ENCODE peak calls at places on chromosomes 3 and 15, in four cellular contexts. X, N, T and J are unnamed samples.

GRCh38 chr3:45939341-45939771 is 3.9 kb upstream of the CXCR6 start:
- DNase-seq in X (no peak), N (no peak), T (no peak), J (no peak)

GRCh38 chr3:42025388-42026138 is 63.7 kb upstream of the ULK4 start:
- DNase-seq in T (peak), N (no peak), X (no peak), J (peak)

GRCh38 chr3:86793786-86794185 is 197.2 kb downstream of the VGLL3 start:
- DNase-seq in T (no peak), N (peak), X (no peak), J (no peak)

GRCh38 chr3:16423298-16423697 is 90.2 kb downstream of the RFTN1 start:
- DNase-seq in T (no peak), N (no peak), X (no peak), J (no peak)

GRCh38 chr3:141913150-141913811 is 36.8 kb downstream of the ATP1B3 start:
- DNase-seq in N (no peak), X (peak), T (peak), J (peak)

GRCh38 chr3:79297242-79297641 is 470.6 kb downstream of the ROBO1 start:
- DNase-seq in T (no peak), N (no peak), X (no peak), J (no peak)

GRCh38 chr15:82919231-82919886 is 33.2 kb downstream of the HOMER2 start:
- DNase-seq in T (no peak), N (no peak), X (no peak), J (no peak)

GRCh38 chr3:156388469-156389150 is 166.3 kb downstream of the SSR3 start:
- DNase-seq in N (no peak), X (no peak), T (no peak), J (no peak)

GRCh38 chr3:81920805-81921204 is 159.4 kb upstream of the GBE1 start:
- DNase-seq in X (no peak), T (no peak), N (no peak), J (peak)

GRCh38 chr3:71838406-71838805 is 53.5 kb upstream of the PROK2 start:
- DNase-seq in T (no peak), N (no peak), X (no peak), J (no peak)

GRCh38 chr3:160174621-160175020 is 50.6 kb upstream of the C3orf80 start:
- DNase-seq in N (no peak), X (no peak), T (no peak), J (no peak)

GRCh38 chr15:34252545-34252944 is 27.7 kb downstream of the EMC4 start:
- DNase-seq in T (peak), N (no peak), X (no peak), J (no peak)

GRCh38 chr3:148991219-148992026 is at the start of gene GYG1:
- DNase-seq in N (peak), T (peak), X (no peak), J (peak)

GRCh38 chr3:105731686-105732085 is 137.1 kb downstream of the CBLB start:
- DNase-seq in X (no peak), N (no peak), T (no peak), J (no peak)

GRCh38 chr3:27939940-27940339 is 217.8 kb upstream of the EOMES start:
- DNase-seq in X (no peak), T (no peak), N (peak), J (no peak)
- TF ChIP-seq NRF1 in X (no peak), T (no peak), N (no peak), J (no peak)

GRCh38 chr3:169774186-169774585 is 990 bp downstream of the MYNN start:
- DNase-seq in X (no peak), N (no peak), T (no peak), J (no peak)

GRCh38 chr3:169772530-169772950 is 656 bp upstream of the MYNN start:
- DNase-seq in X (peak), T (peak), N (no peak), J (peak)

GRCh38 chr3:169771651-169772529 is 1.3 kb upstream of the MYNN start:
- DNase-seq in T (peak), N (no peak), X (peak), J (peak)

GRCh38 chr3:169769287-169770181 is at the start of gene ACTRT3:
- DNase-seq in X (no peak), N (no peak), T (no peak), J (peak)

GRCh38 chr3:169772951-169773816 is at the start of gene MYNN:
- DNase-seq in N (peak), T (peak), X (peak), J (peak)
- H2AFZ ChIP-seq in N (peak), T (peak), X (peak), J (peak)

GRCh38 chr3:192194081-192194480 is 533.3 kb downstream of the FGF12 start:
- DNase-seq in N (no peak), X (no peak), T (no peak), J (no peak)

GRCh38 chr3:192186508-192186907 is 540.8 kb downstream of the FGF12 start:
- DNase-seq in N (no peak), T (no peak), X (no peak), J (no peak)

GRCh38 chr3:192187485-192188051 is 539.8 kb downstream of the FGF12 start:
- DNase-seq in X (no peak), N (no peak), T (no peak), J (no peak)

GRCh38 chr3:192183109-192183508 is 544.2 kb downstream of the FGF12 start:
- DNase-seq in X (no peak), T (no peak), N (no peak), J (no peak)

DNA sequence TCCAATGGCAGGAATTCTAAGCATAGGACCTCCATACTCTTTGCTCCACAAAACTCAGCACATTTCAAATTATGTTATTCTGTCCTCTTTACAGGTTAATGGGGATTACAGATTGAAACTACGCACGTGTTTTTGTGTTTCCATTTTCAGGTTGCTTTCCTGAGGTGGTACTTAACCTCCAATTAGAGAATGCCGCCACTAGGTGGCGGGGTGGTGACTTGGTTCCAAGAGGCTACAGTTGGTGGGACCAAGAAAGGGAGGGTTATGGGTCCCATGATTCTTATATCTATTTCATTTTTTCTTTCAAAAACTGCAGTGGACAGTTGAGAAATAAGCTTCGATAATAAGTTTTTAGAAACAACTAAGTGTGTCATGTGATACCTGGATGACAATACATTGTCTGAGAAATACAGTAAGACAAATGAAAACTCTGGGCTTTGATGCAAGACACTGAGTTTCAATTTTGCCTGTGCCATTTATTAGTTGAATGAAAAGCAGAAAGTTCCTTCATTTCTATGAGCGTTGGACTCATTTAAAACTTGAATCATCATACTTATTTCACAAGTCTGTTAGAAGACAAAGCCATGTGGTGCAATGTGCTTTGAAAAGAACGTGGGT is 539.0 kb downstream of the FGF12 start:
- DNase-seq in X (no peak), N (peak), T (peak), J (peak)
- TF ChIP-seq NRF1 in X (no peak), N (no peak), T (no peak), J (no peak)

GRCh38 chr3:102177075-102177755 is 257.6 kb upstream of the ZPLD1 start:
- DNase-seq in T (no peak), X (no peak), N (no peak), J (no peak)

GRCh38 chr3:102180291-102180931 is 254.4 kb upstream of the ZPLD1 start:
- DNase-seq in N (no peak), X (no peak), T (no peak), J (peak)

GRCh38 chr3:102181202-102181920 is 253.5 kb upstream of the ZPLD1 start:
- DNase-seq in T (no peak), X (no peak), N (no peak), J (no peak)

GRCh38 chr3:102178817-102179216 is 256.0 kb upstream of the ZPLD1 start:
- DNase-seq in T (no peak), N (no peak), X (no peak), J (no peak)

DNA sequence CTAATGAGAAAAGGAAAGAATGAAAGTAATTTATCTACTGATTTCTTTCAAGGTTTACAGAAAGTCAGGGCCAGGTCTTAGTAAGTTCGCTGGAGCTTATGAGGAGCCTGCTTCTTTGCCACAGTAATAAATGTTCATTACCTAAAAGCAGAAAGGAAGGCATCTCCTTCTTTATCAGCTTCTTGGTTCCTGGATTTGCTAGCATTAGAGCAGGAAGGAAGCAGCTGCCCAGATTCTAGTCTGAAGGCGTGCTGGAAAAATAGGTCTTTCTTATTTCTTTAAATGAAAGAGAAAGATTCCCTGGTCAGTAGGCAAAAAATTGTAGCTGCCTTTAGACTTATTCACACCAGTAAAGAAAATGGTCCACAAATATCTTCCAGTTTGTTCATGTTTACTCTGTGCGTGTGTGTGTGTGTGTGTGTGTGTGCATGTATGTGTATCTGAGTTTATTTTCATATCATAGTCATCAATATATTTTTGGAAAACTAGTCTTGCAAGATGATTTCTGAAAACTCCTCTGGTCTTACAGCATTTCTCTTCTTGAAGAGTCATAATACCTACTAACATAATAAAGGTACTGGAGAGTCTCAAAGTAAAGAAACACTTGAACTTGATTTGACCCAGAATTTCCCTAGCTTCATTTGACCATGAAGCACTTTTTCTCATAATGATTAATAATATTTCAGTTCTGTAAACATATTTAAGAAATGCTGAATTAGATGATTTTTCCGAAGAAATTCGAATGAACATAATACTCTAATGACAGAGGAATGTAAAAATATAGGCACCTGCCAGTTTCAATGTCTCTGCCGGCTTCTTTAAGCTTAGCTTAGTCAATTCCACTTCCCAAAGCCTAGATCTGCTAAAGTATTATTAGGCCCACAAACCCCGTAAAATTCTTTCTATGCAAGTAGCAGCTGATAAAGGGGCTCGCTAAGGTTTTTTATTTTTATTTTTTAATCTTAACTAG is 255.2 kb upstream of the ZPLD1 start:
- DNase-seq in X (peak), T (no peak), N (no peak), J (no peak)
- H2AFZ ChIP-seq in X (peak), T (no peak), N (no peak), J (no peak)

DNA sequence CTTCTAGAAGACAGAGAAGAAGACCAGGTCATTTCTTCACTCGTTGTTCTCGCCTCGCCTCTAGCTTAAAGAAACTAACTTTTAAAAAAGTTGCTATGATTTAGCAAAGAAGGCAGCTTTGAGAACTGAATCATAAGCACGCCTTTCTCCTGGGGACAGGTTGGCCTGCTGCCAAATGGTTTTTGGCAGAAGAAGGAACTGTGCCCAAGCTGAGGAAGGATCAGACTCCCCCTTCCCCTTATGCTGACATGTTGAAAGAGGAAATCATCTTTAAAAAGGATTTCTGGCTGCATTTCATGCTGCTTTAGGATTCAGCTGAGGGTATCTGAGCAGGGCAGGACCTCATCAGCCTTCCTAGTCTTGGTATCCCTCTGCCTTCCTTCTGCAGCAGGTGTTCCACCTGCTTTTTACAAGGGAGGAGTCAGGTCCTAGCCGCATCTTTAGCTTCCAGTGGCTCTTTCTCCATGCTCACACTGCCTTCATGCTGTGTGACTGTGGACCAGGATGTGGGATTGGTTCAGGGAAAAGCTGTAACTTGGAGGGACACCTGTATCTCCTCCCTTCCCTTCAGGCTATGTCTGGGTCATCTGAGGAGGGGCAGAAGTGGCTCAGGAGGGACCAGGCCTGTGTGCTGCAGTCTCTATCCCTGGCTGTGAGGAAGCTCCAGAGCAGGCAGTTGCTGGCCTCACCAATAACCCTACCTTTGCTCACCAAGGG is 34.1 kb upstream of the HACD2 start:
- DNase-seq in X (no peak), T (no peak), N (no peak), J (no peak)
- TF ChIP-seq NRF1 in X (no peak), T (no peak), N (no peak), J (no peak)

GRCh38 chr15:45157056-45157455 is 27.3 kb downstream of the DUOX1 start:
- DNase-seq in X (no peak), N (no peak), T (no peak), J (no peak)

GRCh38 chr15:45162771-45163507 is 24.8 kb downstream of the SHF start:
- DNase-seq in N (peak), T (peak), X (peak), J (peak)

GRCh38 chr15:45161666-45162065 is 26.1 kb downstream of the SHF start:
- DNase-seq in N (no peak), X (no peak), T (no peak), J (no peak)

GRCh38 chr15:45155739-45156138 is 25.9 kb downstream of the DUOX1 start:
- DNase-seq in T (no peak), N (no peak), X (no peak), J (no peak)

GRCh38 chr15:45157974-45158373 is 28.2 kb downstream of the DUOX1 start:
- DNase-seq in X (no peak), N (no peak), T (no peak), J (no peak)
- H2AFZ ChIP-seq in X (no peak), N (no peak), T (no peak), J (no peak)